ENCODE peak calls at places on chromosome 1, in nine cellular contexts. One of them, this sample, is unnamed. For H3K36me3, the result is how much of the 10 kb centered on the place peaks cover.

GRCh38 chr1:231937013-231937754 is 310.6 kb downstream of the DISC1 start:
- DNase-seq in small intestine: no peak
- DNase-seq in colonic mucosa: peak
- DNase-seq in GM06990: no peak
- DNase-seq in psoas muscle: peak
- DNase-seq in fibroblast of lung: peak
- DNase-seq in heart left ventricle: peak
- DNase-seq in OCI-LY7: no peak
- DNase-seq in adipocyte: no peak
- DNase-seq in this sample: no peak

GRCh38 chr1:239874831-239875230 is 216.9 kb upstream of the FMN2 start:
- DNase-seq in small intestine: no peak
- DNase-seq in colonic mucosa: no peak
- DNase-seq in GM06990: no peak
- DNase-seq in psoas muscle: no peak
- DNase-seq in fibroblast of lung: no peak
- DNase-seq in heart left ventricle: no peak
- DNase-seq in OCI-LY7: no peak
- DNase-seq in adipocyte: no peak
- DNase-seq in this sample: no peak

GRCh38 chr1:42173961-42174715 is 9.6 kb upstream of the GUCA2A start:
- DNase-seq in small intestine: no peak
- DNase-seq in colonic mucosa: no peak
- DNase-seq in GM06990: no peak
- DNase-seq in psoas muscle: no peak
- DNase-seq in fibroblast of lung: peak
- DNase-seq in heart left ventricle: no peak
- DNase-seq in OCI-LY7: no peak
- DNase-seq in adipocyte: peak
- DNase-seq in this sample: no peak

GRCh38 chr1:179818260-179818659 is 59.3 kb downstream of the TOR1AIP2 start:
- DNase-seq in small intestine: no peak
- DNase-seq in colonic mucosa: no peak
- DNase-seq in GM06990: no peak
- DNase-seq in psoas muscle: no peak
- DNase-seq in fibroblast of lung: no peak
- DNase-seq in heart left ventricle: no peak
- DNase-seq in OCI-LY7: no peak
- DNase-seq in adipocyte: no peak
- DNase-seq in this sample: no peak

GRCh38 chr1:157240495-157241184 is 102.4 kb upstream of the ETV3 start:
- DNase-seq in small intestine: peak
- DNase-seq in colonic mucosa: no peak
- DNase-seq in GM06990: no peak
- DNase-seq in psoas muscle: no peak
- DNase-seq in fibroblast of lung: no peak
- DNase-seq in heart left ventricle: no peak
- DNase-seq in OCI-LY7: no peak
- DNase-seq in adipocyte: no peak
- DNase-seq in this sample: peak

GRCh38 chr1:186617860-186618780 is 62.1 kb downstream of the PTGS2 start:
- DNase-seq in small intestine: peak
- DNase-seq in colonic mucosa: peak
- DNase-seq in GM06990: peak
- DNase-seq in psoas muscle: peak
- DNase-seq in fibroblast of lung: peak
- DNase-seq in heart left ventricle: peak
- DNase-seq in OCI-LY7: peak
- DNase-seq in adipocyte: peak
- DNase-seq in this sample: no peak

GRCh38 chr1:27605796-27606707 is 2.1 kb upstream of the AHDC1 start:
- DNase-seq in small intestine: peak
- DNase-seq in colonic mucosa: peak
- DNase-seq in GM06990: no peak
- DNase-seq in psoas muscle: no peak
- DNase-seq in fibroblast of lung: peak
- DNase-seq in heart left ventricle: peak
- DNase-seq in OCI-LY7: peak
- DNase-seq in adipocyte: peak
- DNase-seq in this sample: no peak

GRCh38 chr1:172390620-172391491 is 29.6 kb upstream of the C1orf105 start:
- DNase-seq in small intestine: no peak
- DNase-seq in colonic mucosa: no peak
- DNase-seq in GM06990: peak
- DNase-seq in psoas muscle: peak
- DNase-seq in fibroblast of lung: no peak
- DNase-seq in heart left ventricle: peak
- DNase-seq in OCI-LY7: peak
- DNase-seq in adipocyte: peak
- DNase-seq in this sample: no peak

GRCh38 chr1:158124034-158124433 is 56.7 kb upstream of the CD1D start:
- DNase-seq in small intestine: no peak
- DNase-seq in colonic mucosa: no peak
- DNase-seq in GM06990: no peak
- DNase-seq in psoas muscle: no peak
- DNase-seq in fibroblast of lung: no peak
- DNase-seq in heart left ventricle: no peak
- DNase-seq in OCI-LY7: no peak
- DNase-seq in adipocyte: no peak
- DNase-seq in this sample: peak

GRCh38 chr1:94862718-94863117 is 42.6 kb downstream of the SLC44A3 start:
- DNase-seq in small intestine: no peak
- DNase-seq in colonic mucosa: no peak
- DNase-seq in GM06990: no peak
- DNase-seq in psoas muscle: no peak
- DNase-seq in fibroblast of lung: no peak
- DNase-seq in heart left ventricle: no peak
- DNase-seq in OCI-LY7: no peak
- DNase-seq in adipocyte: no peak
- DNase-seq in this sample: no peak

GRCh38 chr1:203695116-203695515 is 68.5 kb downstream of the ATP2B4 start:
- DNase-seq in small intestine: no peak
- DNase-seq in colonic mucosa: no peak
- DNase-seq in GM06990: no peak
- DNase-seq in psoas muscle: peak
- DNase-seq in fibroblast of lung: no peak
- DNase-seq in heart left ventricle: peak
- DNase-seq in OCI-LY7: no peak
- DNase-seq in adipocyte: peak
- DNase-seq in this sample: peak

GRCh38 chr1:241822846-241823245 is 25.2 kb upstream of the EXO1 start:
- DNase-seq in small intestine: no peak
- DNase-seq in colonic mucosa: no peak
- DNase-seq in GM06990: no peak
- DNase-seq in psoas muscle: no peak
- DNase-seq in fibroblast of lung: no peak
- DNase-seq in heart left ventricle: no peak
- DNase-seq in OCI-LY7: no peak
- DNase-seq in adipocyte: peak
- DNase-seq in this sample: no peak

GRCh38 chr1:158998781-158999161 is 10.9 kb upstream of the IFI16 start:
- DNase-seq in small intestine: peak
- DNase-seq in colonic mucosa: peak
- DNase-seq in GM06990: no peak
- DNase-seq in psoas muscle: peak
- DNase-seq in fibroblast of lung: peak
- DNase-seq in heart left ventricle: peak
- DNase-seq in OCI-LY7: peak
- DNase-seq in adipocyte: peak
- DNase-seq in this sample: peak

GRCh38 chr1:89622895-89623294 is 10.0 kb upstream of the LRRC8C start:
- DNase-seq in small intestine: no peak
- DNase-seq in colonic mucosa: no peak
- DNase-seq in GM06990: no peak
- DNase-seq in psoas muscle: no peak
- DNase-seq in fibroblast of lung: peak
- DNase-seq in heart left ventricle: no peak
- DNase-seq in OCI-LY7: no peak
- DNase-seq in adipocyte: peak
- DNase-seq in this sample: no peak

GRCh38 chr1:207711285-207711684 is 40.6 kb upstream of the CD46 start:
- DNase-seq in small intestine: peak
- DNase-seq in colonic mucosa: no peak
- DNase-seq in GM06990: no peak
- DNase-seq in psoas muscle: no peak
- DNase-seq in fibroblast of lung: peak
- DNase-seq in heart left ventricle: no peak
- DNase-seq in OCI-LY7: peak
- DNase-seq in adipocyte: no peak
- DNase-seq in this sample: peak

GRCh38 chr1:234214129-234214910 is 158.9 kb upstream of the COA6 start:
- DNase-seq in small intestine: peak
- DNase-seq in colonic mucosa: no peak
- DNase-seq in GM06990: peak
- DNase-seq in psoas muscle: peak
- DNase-seq in fibroblast of lung: no peak
- DNase-seq in heart left ventricle: peak
- DNase-seq in OCI-LY7: no peak
- DNase-seq in adipocyte: peak
- DNase-seq in this sample: peak

GRCh38 chr1:26336477-26337205 is 17.3 kb downstream of the CRYBG2 start:
- DNase-seq in small intestine: peak
- DNase-seq in colonic mucosa: peak
- DNase-seq in GM06990: peak
- DNase-seq in psoas muscle: peak
- DNase-seq in fibroblast of lung: no peak
- DNase-seq in heart left ventricle: peak
- DNase-seq in OCI-LY7: peak
- DNase-seq in adipocyte: no peak
- DNase-seq in this sample: peak

GRCh38 chr1:41898191-41898713 is 20.5 kb downstream of the HIVEP3 start:
- DNase-seq in small intestine: peak
- DNase-seq in colonic mucosa: no peak
- DNase-seq in GM06990: no peak
- DNase-seq in psoas muscle: no peak
- DNase-seq in fibroblast of lung: peak
- DNase-seq in heart left ventricle: no peak
- DNase-seq in OCI-LY7: no peak
- DNase-seq in adipocyte: no peak
- DNase-seq in this sample: no peak

GRCh38 chr1:70890408-70890807 is 157.2 kb downstream of the PTGER3 start:
- DNase-seq in small intestine: no peak
- DNase-seq in colonic mucosa: no peak
- DNase-seq in GM06990: no peak
- DNase-seq in psoas muscle: no peak
- DNase-seq in fibroblast of lung: no peak
- DNase-seq in heart left ventricle: no peak
- DNase-seq in OCI-LY7: no peak
- DNase-seq in adipocyte: no peak
- DNase-seq in this sample: no peak

DNA sequence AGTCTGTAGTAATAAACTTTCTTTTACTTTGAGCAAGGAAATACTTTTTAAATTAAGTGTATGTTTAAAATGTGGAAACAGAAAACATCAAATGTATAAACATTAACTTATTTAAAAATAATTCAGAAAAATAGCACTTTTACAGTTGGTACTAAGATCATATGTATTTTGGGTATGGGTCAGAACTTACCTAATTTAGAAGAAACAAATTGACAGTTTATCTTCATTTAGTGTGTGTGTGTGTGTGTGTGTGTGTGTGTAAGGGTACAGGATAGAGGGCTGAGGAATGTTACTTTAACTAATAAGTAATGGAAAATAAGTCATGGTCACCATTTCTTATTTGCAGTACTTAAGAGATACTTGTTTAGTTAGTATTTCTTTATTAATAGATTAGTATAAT is 3.3 kb downstream of the MAN1A2 start:
- DNase-seq in small intestine: no peak
- DNase-seq in colonic mucosa: no peak
- DNase-seq in GM06990: no peak
- DNase-seq in psoas muscle: no peak
- DNase-seq in fibroblast of lung: no peak
- DNase-seq in heart left ventricle: no peak
- DNase-seq in OCI-LY7: no peak
- DNase-seq in adipocyte: no peak
- DNase-seq in this sample: no peak
- H3K4me3 ChIP-seq in small intestine: no peak
- H3K4me3 ChIP-seq in colonic mucosa: no peak
- H3K4me3 ChIP-seq in GM06990: peak
- H3K4me3 ChIP-seq in psoas muscle: peak
- H3K4me3 ChIP-seq in fibroblast of lung: peak
- H3K4me3 ChIP-seq in heart left ventricle: peak
- H3K4me3 ChIP-seq in OCI-LY7: peak
- H3K4me3 ChIP-seq in adipocyte: peak
- H3K4me3 ChIP-seq in this sample: peak

GRCh38 chr1:166479052-166479631 is 312.3 kb upstream of the FAM78B start:
- DNase-seq in small intestine: peak
- DNase-seq in colonic mucosa: peak
- DNase-seq in GM06990: no peak
- DNase-seq in psoas muscle: peak
- DNase-seq in fibroblast of lung: peak
- DNase-seq in heart left ventricle: peak
- DNase-seq in OCI-LY7: peak
- DNase-seq in adipocyte: peak
- DNase-seq in this sample: peak
- H3K36me3 ChIP-seq in small intestine: under half
- H3K36me3 ChIP-seq in colonic mucosa: under half
- H3K36me3 ChIP-seq in GM06990: under half
- H3K36me3 ChIP-seq in psoas muscle: under half
- H3K36me3 ChIP-seq in fibroblast of lung: under half
- H3K36me3 ChIP-seq in heart left ventricle: under half
- H3K36me3 ChIP-seq in OCI-LY7: under half
- H3K36me3 ChIP-seq in adipocyte: under half
- H3K36me3 ChIP-seq in this sample: under half

GRCh38 chr1:51296379-51297357 is 33.7 kb downstream of the TTC39A start:
- DNase-seq in small intestine: peak
- DNase-seq in colonic mucosa: peak
- DNase-seq in GM06990: peak
- DNase-seq in psoas muscle: peak
- DNase-seq in fibroblast of lung: peak
- DNase-seq in heart left ventricle: peak
- DNase-seq in OCI-LY7: peak
- DNase-seq in adipocyte: peak
- DNase-seq in this sample: peak
- H3K4me3 ChIP-seq in small intestine: no peak
- H3K4me3 ChIP-seq in colonic mucosa: peak
- H3K4me3 ChIP-seq in GM06990: peak
- H3K4me3 ChIP-seq in psoas muscle: peak
- H3K4me3 ChIP-seq in fibroblast of lung: no peak
- H3K4me3 ChIP-seq in heart left ventricle: peak
- H3K4me3 ChIP-seq in OCI-LY7: peak
- H3K4me3 ChIP-seq in adipocyte: peak
- H3K4me3 ChIP-seq in this sample: peak

DNA sequence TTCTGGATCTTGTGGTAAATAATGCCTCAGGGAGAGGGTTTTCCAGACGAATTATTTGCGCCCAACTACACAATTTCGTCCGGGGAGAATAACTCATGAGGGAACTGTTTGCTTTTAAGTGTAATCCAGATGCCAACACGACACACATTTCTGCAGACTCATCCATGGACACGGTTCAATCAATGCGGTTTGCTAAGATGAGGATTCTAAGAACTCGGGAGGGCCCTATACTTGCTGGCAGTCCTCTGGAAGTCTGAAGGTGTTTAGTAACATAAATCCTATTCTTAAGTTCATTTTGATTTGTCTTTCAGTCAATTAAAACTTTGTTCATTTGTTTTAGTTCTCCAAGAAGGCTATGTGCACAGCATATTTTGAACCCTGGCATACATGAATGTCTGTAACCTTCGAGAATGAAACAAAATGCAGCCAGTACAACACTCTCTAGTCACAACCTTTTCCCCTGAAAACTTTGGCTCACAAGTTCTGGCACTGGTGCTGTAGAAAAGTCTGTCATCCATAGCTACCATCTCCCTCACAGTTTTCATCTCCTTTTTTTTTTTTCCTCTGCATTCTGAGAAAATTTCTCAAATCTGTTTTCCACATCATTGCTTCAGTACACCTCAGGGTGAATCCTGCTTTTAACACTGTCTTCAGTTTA is 38.8 kb downstream of the DIPK1A start:
- DNase-seq in small intestine: no peak
- DNase-seq in colonic mucosa: no peak
- DNase-seq in GM06990: no peak
- DNase-seq in psoas muscle: no peak
- DNase-seq in fibroblast of lung: peak
- DNase-seq in heart left ventricle: no peak
- DNase-seq in OCI-LY7: no peak
- DNase-seq in adipocyte: peak
- DNase-seq in this sample: no peak
- H3K36me3 ChIP-seq in small intestine: under half
- H3K36me3 ChIP-seq in colonic mucosa: under half
- H3K36me3 ChIP-seq in GM06990: under half
- H3K36me3 ChIP-seq in psoas muscle: under half
- H3K36me3 ChIP-seq in fibroblast of lung: under half
- H3K36me3 ChIP-seq in heart left ventricle: under half
- H3K36me3 ChIP-seq in OCI-LY7: half or more
- H3K36me3 ChIP-seq in adipocyte: under half
- H3K36me3 ChIP-seq in this sample: under half

This sample was measured in pancreas.